ENCODE peak calls at places on chromosomes 12 and 14, in five cellular contexts. S, F, O, M and A are unnamed samples.

GRCh38 chr12:124523071-124523470 is 44.3 kb downstream of the NCOR2 start:
- DNase-seq in M (peak), O (no peak), F (no peak), S (no peak), A (no peak)

GRCh38 chr12:9149372-9149771 is 33.7 kb upstream of the A2M start:
- DNase-seq in M (no peak), S (no peak), F (no peak), O (no peak), A (no peak)

GRCh38 chr12:14846042-14846587 is 2.8 kb upstream of the ART4 start:
- DNase-seq in O (no peak), M (no peak), S (no peak), F (no peak), A (no peak)

GRCh38 chr12:119328111-119328510 is 6.4 kb upstream of the CCDC60 start:
- DNase-seq in S (no peak), F (peak), O (no peak), M (no peak), A (no peak)

GRCh38 chr12:63090716-63091115 is 60.3 kb downstream of the AVPR1A start:
- DNase-seq in S (no peak), M (no peak), F (no peak), O (no peak), A (no peak)

GRCh38 chr14:74907744-74908143 is 15.3 kb downstream of the RPS6KL1 start:
- DNase-seq in M (no peak), S (no peak), F (no peak), O (no peak), A (no peak)

GRCh38 chr14:102965282-102965681 is 42.8 kb downstream of the AMN start:
- DNase-seq in O (no peak), F (no peak), M (no peak), S (no peak), A (no peak)

GRCh38 chr14:105065280-105066228 is at the start of gene GPR132:
- DNase-seq in F (peak), M (no peak), S (no peak), O (peak), A (no peak)

GRCh38 chr12:78060186-78060585 is 229.5 kb downstream of the NAV3 start:
- DNase-seq in F (no peak), M (peak), S (no peak), O (no peak), A (no peak)

GRCh38 chr14:100305446-100306255 is 593 bp downstream of the SLC25A29 start:
- DNase-seq in M (peak), S (no peak), O (no peak), F (peak), A (no peak)

GRCh38 chr12:27148791-27149190 is 66.4 kb upstream of the C12orf71 start:
- DNase-seq in F (no peak), S (no peak), M (no peak), O (peak), A (no peak)

GRCh38 chr14:103125098-103126070 is 2.1 kb downstream of the TNFAIP2 start:
- DNase-seq in O (no peak), F (no peak), S (no peak), M (no peak), A (no peak)

GRCh38 chr12:67320614-67321305 is 51.6 kb downstream of the CAND1 start:
- DNase-seq in O (peak), M (no peak), F (no peak), S (no peak), A (no peak)

GRCh38 chr12:45775465-45775864 is 46.0 kb downstream of the ARID2 start:
- DNase-seq in S (no peak), F (no peak), O (no peak), M (no peak), A (no peak)

GRCh38 chr14:104405566-104406226 is 173.9 kb upstream of the C14orf180 start:
- DNase-seq in F (no peak), O (no peak), M (no peak), S (no peak), A (no peak)

GRCh38 chr12:31897791-31898503 is 61.3 kb upstream of the RESF1 start:
- DNase-seq in O (peak), F (peak), S (no peak), M (no peak), A (no peak)
- H3K9ac ChIP-seq in O (peak), F (peak), S (no peak), M (no peak), A (no peak)

GRCh38 chr12:130335517-130336392 is 1.9 kb upstream of the PIWIL1 start:
- DNase-seq in F (peak), M (peak), O (peak), S (peak), A (peak)
- H3K4me3 ChIP-seq in F (no peak), M (no peak), O (no peak), S (no peak), A (no peak)

DNA sequence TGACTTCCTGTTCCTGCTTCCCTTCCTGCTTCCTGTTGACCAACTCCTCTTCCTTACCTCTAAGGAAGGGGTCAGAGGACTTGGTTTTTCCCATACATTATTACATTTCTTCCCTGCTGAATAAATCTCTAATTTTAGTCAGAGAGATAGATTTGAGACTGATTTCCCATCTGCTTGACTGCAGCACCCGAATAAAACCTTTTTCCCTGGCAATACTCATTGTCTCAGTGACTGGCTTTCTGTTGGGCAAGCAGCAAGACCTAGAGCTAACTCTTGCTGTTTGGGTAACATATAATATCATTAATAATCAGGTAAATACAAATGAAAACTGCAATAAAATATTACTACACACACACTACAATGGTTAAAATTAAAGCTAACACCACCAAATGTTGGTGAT is 132.2 kb downstream of the FSCB start:
- DNase-seq in F (no peak), S (no peak), M (no peak), O (no peak), A (no peak)
- H3K9ac ChIP-seq in F (no peak), S (no peak), M (no peak), O (no peak), A (no peak)

GRCh38 chr12:6827437-6827894 is 741 bp upstream of the P3H3 start:
- DNase-seq in M (peak), O (no peak), S (peak), F (peak), A (peak)
- H3K4me3 ChIP-seq in M (no peak), O (no peak), S (no peak), F (no peak), A (peak)